ENCODE peak calls at places on chromosomes 16 and 17, in six cellular contexts. One of them, this sample, is unnamed.

GRCh38 chr17:2949469-2950044 is 113.8 kb downstream of the OR1D5 start:
- DNase-seq in iPS DF 19.7: no peak
- DNase-seq in germinal center: no peak
- DNase-seq in fibroblast of pulmonary artery: peak
- DNase-seq in AG20443: peak
- DNase-seq in H9: peak
- DNase-seq in this sample: no peak

GRCh38 chr16:24568392-24568791 is 29.0 kb downstream of the RBBP6 start:
- DNase-seq in AG20443: peak
- DNase-seq in fibroblast of pulmonary artery: peak
- DNase-seq in iPS DF 19.7: no peak
- DNase-seq in germinal center: no peak
- DNase-seq in H9: no peak
- DNase-seq in this sample: no peak

GRCh38 chr16:85583491-85584181 is 29.5 kb upstream of the GSE1 start:
- DNase-seq in AG20443: peak
- DNase-seq in germinal center: no peak
- DNase-seq in iPS DF 19.7: no peak
- DNase-seq in fibroblast of pulmonary artery: peak
- DNase-seq in H9: no peak
- DNase-seq in this sample: peak

GRCh38 chr17:3683054-3683511 is 12.9 kb downstream of the P2RX5 start:
- DNase-seq in germinal center: peak
- DNase-seq in fibroblast of pulmonary artery: peak
- DNase-seq in AG20443: peak
- DNase-seq in iPS DF 19.7: no peak
- DNase-seq in H9: peak
- DNase-seq in this sample: no peak

GRCh38 chr17:61755078-61755477 is 108.2 kb downstream of the BRIP1 start:
- DNase-seq in germinal center: no peak
- DNase-seq in H9: no peak
- DNase-seq in fibroblast of pulmonary artery: no peak
- DNase-seq in AG20443: no peak
- DNase-seq in iPS DF 19.7: no peak
- DNase-seq in this sample: no peak

GRCh38 chr16:84754353-84754856 is 54.6 kb downstream of the USP10 start:
- DNase-seq in germinal center: peak
- DNase-seq in fibroblast of pulmonary artery: peak
- DNase-seq in H9: peak
- DNase-seq in iPS DF 19.7: peak
- DNase-seq in AG20443: peak
- DNase-seq in this sample: peak

GRCh38 chr17:37310940-37311339 is 64.8 kb upstream of the C17orf78 start:
- DNase-seq in iPS DF 19.7: no peak
- DNase-seq in fibroblast of pulmonary artery: no peak
- DNase-seq in germinal center: no peak
- DNase-seq in H9: no peak
- DNase-seq in AG20443: peak
- DNase-seq in this sample: no peak

GRCh38 chr17:78905111-78905510 is 2.1 kb upstream of the CEP295NL start:
- DNase-seq in AG20443: no peak
- DNase-seq in H9: no peak
- DNase-seq in fibroblast of pulmonary artery: no peak
- DNase-seq in germinal center: no peak
- DNase-seq in iPS DF 19.7: no peak
- DNase-seq in this sample: no peak

GRCh38 chr17:68616334-68616733 is 15.2 kb upstream of the FAM20A start:
- DNase-seq in fibroblast of pulmonary artery: no peak
- DNase-seq in AG20443: no peak
- DNase-seq in H9: no peak
- DNase-seq in germinal center: no peak
- DNase-seq in iPS DF 19.7: no peak
- DNase-seq in this sample: no peak